ENCODE peak calls at places on chromosomes 13 and 19, in eight cellular contexts. M is transverse colon, A is small intestine, Y is GM23248, S is lung, J is RWPE2, Q is cardiac muscle cell, G is K562. X is an unnamed sample. For H3K4me1 and H3K27me3, the result is how much of the 10 kb centered on the place peaks cover.

GRCh38 chr19:13917888-13918406 is 11.9 kb downstream of the CC2D1A start:
- DNase-seq in Q (no peak), A (no peak), S (no peak), J (no peak), Y (no peak), M (no peak), G (no peak), X (peak)

GRCh38 chr19:45615795-45616708 is 14.0 kb upstream of the GPR4 start:
- DNase-seq in J (peak), S (peak), A (peak), Q (peak), Y (peak), G (peak), M (peak), X (peak)

GRCh38 chr13:106958690-106959089 is 390.8 kb upstream of the ARGLU1 start:
- DNase-seq in A (peak), J (no peak), Q (no peak), G (no peak), S (no peak), Y (no peak), M (no peak), X (no peak)

GRCh38 chr19:19748249-19748938 is 15.5 kb upstream of the ZNF14 start:
- DNase-seq in Q (no peak), M (no peak), J (no peak), Y (no peak), G (no peak), S (peak), A (no peak), X (peak)

GRCh38 chr19:5436101-5436947 is 18.9 kb upstream of the ZNRF4 start:
- DNase-seq in J (no peak), Q (peak), S (no peak), G (peak), Y (peak), M (no peak), A (no peak), X (no peak)

GRCh38 chr19:35346193-35347052 is 1.3 kb upstream of the FFAR1 start:
- DNase-seq in A (no peak), J (no peak), M (peak), Q (no peak), G (no peak), Y (no peak), S (no peak), X (peak)

GRCh38 chr13:69706807-69707206 is 400.8 kb upstream of the ATXN8OS start:
- DNase-seq in Y (no peak), S (no peak), Q (no peak), J (no peak), M (no peak), A (no peak), G (no peak), X (no peak)

GRCh38 chr19:2461751-2462634 is 5.2 kb upstream of the LMNB2 start:
- DNase-seq in J (no peak), M (peak), A (peak), Y (peak), S (peak), G (peak), Q (peak), X (peak)

GRCh38 chr13:110047511-110047910 is 259.4 kb downstream of the COL4A1 start:
- DNase-seq in Q (peak), Y (no peak), J (no peak), A (no peak), S (peak), M (no peak), G (no peak), X (peak)

GRCh38 chr19:27986299-27986698 is 1226.7 kb downstream of the UQCRFS1 start:
- DNase-seq in M (no peak), J (no peak), A (no peak), Y (no peak), S (no peak), Q (no peak), G (no peak), X (no peak)

GRCh38 chr19:33734913-33735312 is 61.8 kb upstream of the KCTD15 start:
- DNase-seq in Q (no peak), J (no peak), G (no peak), M (no peak), S (no peak), Y (no peak), A (no peak), X (no peak)

GRCh38 chr19:56333506-56333905 is 18.9 kb upstream of the ZSCAN5A start:
- DNase-seq in Q (peak), M (peak), J (no peak), Y (peak), S (no peak), G (peak), A (peak), X (peak)

GRCh38 chr13:43572601-43573360 is 214.0 kb downstream of the ENOX1 start:
- DNase-seq in G (no peak), M (no peak), J (no peak), Q (no peak), S (no peak), Y (peak), A (no peak), X (no peak)

GRCh38 chr13:37526710-37527446 is 71.7 kb downstream of the POSTN start:
- DNase-seq in S (no peak), A (no peak), Y (peak), G (no peak), J (no peak), M (no peak), Q (peak), X (no peak)

GRCh38 chr13:51278426-51279130 is 56.4 kb downstream of the FAM124A start:
- DNase-seq in Q (no peak), A (no peak), J (no peak), M (no peak), S (no peak), G (no peak), Y (no peak), X (no peak)

GRCh38 chr13:42991892-42992584 is at the start of gene EPSTI1:
- DNase-seq in M (peak), G (peak), J (peak), S (peak), Y (peak), A (peak), Q (peak), X (peak)

GRCh38 chr13:58598241-58598640 is 966.7 kb downstream of the PCDH17 start:
- DNase-seq in J (no peak), M (no peak), S (no peak), G (no peak), A (no peak), Q (no peak), Y (no peak), X (no peak)

GRCh38 chr13:74464656-74465055 is 330.5 kb upstream of the KLF12 start:
- DNase-seq in S (no peak), Q (no peak), J (no peak), A (no peak), G (no peak), M (no peak), Y (no peak), X (no peak)

GRCh38 chr19:57830071-57830602 is at the start of gene ZNF587B:
- DNase-seq in S (peak), A (peak), Y (peak), J (no peak), G (peak), Q (peak), M (peak), X (peak)

GRCh38 chr13:51999525-51999924 is 11.7 kb downstream of the ATP7B start:
- DNase-seq in Y (peak), M (no peak), Q (peak), J (no peak), S (peak), A (no peak), G (no peak), X (peak)

GRCh38 chr19:47097396-47098217 is 16.0 kb downstream of the ZC3H4 start:
- DNase-seq in S (peak), Y (peak), Q (no peak), M (peak), G (no peak), J (no peak), A (no peak), X (peak)

GRCh38 chr13:73816702-73817101 is 317.5 kb downstream of the KLF12 start:
- DNase-seq in G (no peak), A (no peak), S (no peak), M (no peak), J (no peak), Y (no peak), Q (no peak), X (no peak)

GRCh38 chr19:55672418-55672817 is 2.6 kb upstream of the EPN1 start:
- DNase-seq in Y (peak), A (no peak), G (peak), M (no peak), S (no peak), Q (peak), J (no peak), X (no peak)

GRCh38 chr19:1379961-1380489 is 3.7 kb upstream of the NDUFS7 start:
- DNase-seq in A (no peak), M (no peak), J (no peak), Q (no peak), Y (no peak), S (no peak), G (no peak), X (no peak)

GRCh38 chr19:40279120-40279551 is 6.0 kb downstream of the AKT2 start:
- DNase-seq in S (no peak), A (no peak), J (peak), Y (peak), G (no peak), M (peak), Q (peak), X (no peak)

GRCh38 chr13:59774511-59774911 is 389.2 kb downstream of the DIAPH3 start:
- DNase-seq in Y (peak), M (no peak), J (no peak), G (no peak), Q (peak), A (no peak), S (no peak), X (no peak)

GRCh38 chr19:53424968-53425597 is 6.7 kb upstream of the ZNF761 start:
- DNase-seq in M (peak), J (no peak), Q (peak), Y (peak), G (peak), S (peak), A (peak), X (peak)

GRCh38 chr19:55165952-55166529 is 372 bp downstream of the DNAAF3 start:
- DNase-seq in S (peak), A (peak), Q (peak), Y (peak), J (no peak), G (peak), M (peak), X (peak)

GRCh38 chr13:40026741-40027140 is 371.3 kb downstream of the COG6 start:
- DNase-seq in G (no peak), A (no peak), M (no peak), J (no peak), S (no peak), Q (no peak), Y (no peak), X (no peak)

GRCh38 chr13:102729560-102730275 is 34.9 kb upstream of the METTL21C start:
- DNase-seq in S (no peak), A (peak), J (no peak), G (no peak), Q (peak), M (no peak), Y (peak), X (no peak)

GRCh38 chr19:54477650-54478049 is 4.6 kb upstream of the CDC42EP5 start:
- DNase-seq in A (peak), Q (no peak), J (no peak), Y (no peak), G (peak), M (no peak), S (no peak), X (no peak)

GRCh38 chr13:109720758-109721184 is 65.6 kb downstream of the IRS2 start:
- DNase-seq in A (no peak), S (no peak), M (no peak), G (no peak), J (no peak), Y (no peak), Q (no peak), X (peak)

GRCh38 chr13:97015661-97016350 is 21.5 kb upstream of the OXGR1 start:
- DNase-seq in Q (no peak), A (no peak), M (no peak), J (no peak), Y (peak), S (no peak), G (no peak), X (no peak)

GRCh38 chr19:16896913-16897571 is 8.2 kb downstream of the F2RL3 start:
- DNase-seq in J (peak), Q (peak), A (peak), M (peak), G (peak), Y (peak), S (peak), X (peak)

GRCh38 chr19:45403781-45404556 is 900 bp downstream of the PPP1R13L start:
- DNase-seq in Y (peak), A (peak), G (peak), M (peak), J (no peak), Q (peak), S (peak), X (peak)

GRCh38 chr19:56270676-56271075 is 1.9 kb upstream of the EDDM13 start:
- DNase-seq in M (no peak), J (no peak), A (no peak), G (no peak), Q (no peak), S (peak), Y (peak), X (no peak)

GRCh38 chr13:59568306-59568705 is 595.4 kb downstream of the DIAPH3 start:
- DNase-seq in S (no peak), G (no peak), Y (no peak), Q (peak), J (no peak), M (no peak), A (no peak), X (no peak)

GRCh38 chr19:19543640-19544039 is 5.6 kb downstream of the CILP2 start:
- DNase-seq in Y (no peak), J (peak), G (no peak), M (no peak), S (no peak), A (no peak), Q (no peak), X (no peak)

GRCh38 chr13:26024558-26024957 is 27.3 kb downstream of the SHISA2 start:
- DNase-seq in J (no peak), M (no peak), Y (no peak), Q (peak), A (no peak), S (no peak), G (no peak), X (peak)

GRCh38 chr19:14383556-14383897 is 2.3 kb downstream of the ADGRE5 start:
- DNase-seq in Y (peak), A (no peak), M (peak), J (no peak), S (no peak), G (peak), Q (peak), X (no peak)

GRCh38 chr13:98586400-98587144 is 9.7 kb upstream of the STK24 start:
- DNase-seq in A (no peak), Y (no peak), J (no peak), G (no peak), S (no peak), M (no peak), Q (no peak), X (no peak)

GRCh38 chr13:98598043-98598442 is 21.1 kb upstream of the STK24 start:
- DNase-seq in A (no peak), G (no peak), M (no peak), J (no peak), Q (peak), Y (no peak), S (no peak), X (no peak)

GRCh38 chr13:98595134-98595533 is 18.2 kb upstream of the STK24 start:
- DNase-seq in G (no peak), J (no peak), S (no peak), A (no peak), Q (no peak), M (no peak), Y (no peak), X (no peak)

GRCh38 chr13:98591721-98592352 is 14.9 kb upstream of the STK24 start:
- DNase-seq in J (no peak), A (peak), Y (no peak), M (no peak), G (no peak), S (no peak), Q (no peak), X (no peak)

DNA sequence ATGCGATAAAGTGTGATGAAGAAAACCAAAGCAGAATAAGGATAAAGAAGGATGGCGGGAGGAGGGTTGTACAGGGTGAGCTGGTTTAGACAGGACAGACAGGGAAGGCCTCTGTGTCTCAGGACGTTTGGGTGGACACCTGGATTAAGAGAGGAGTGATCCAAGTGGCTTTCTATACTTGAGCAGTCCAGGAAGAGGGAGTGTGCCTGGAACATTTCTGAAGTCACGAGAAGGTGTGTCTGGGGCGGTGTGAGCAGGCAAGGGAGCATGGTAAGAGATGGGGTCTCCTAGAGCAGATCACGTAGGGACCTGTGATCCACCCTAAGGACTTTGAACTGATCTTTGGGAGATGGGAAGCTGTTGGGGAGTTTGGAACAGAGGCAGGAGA is 15.4 kb upstream of the STK24 start:
- DNase-seq in J (no peak), A (peak), Q (no peak), G (no peak), M (peak), Y (no peak), S (no peak), X (no peak)
- H3K4me1 ChIP-seq in J (under half), A (under half), Q (under half), G (under half), M (under half), Y (under half), S (under half), X (under half)

GRCh38 chr13:48976677-48977625 is 1.2 kb downstream of the FNDC3A start:
- DNase-seq in M (peak), Y (peak), A (peak), Q (no peak), S (no peak), J (peak), G (no peak), X (no peak)
- H3K27me3 ChIP-seq in M (under half), Y (under half), A (under half), Q (under half), S (under half), J (under half), G (under half), X (under half)

GRCh38 chr19:38682872-38683392 is 35.5 kb downstream of the ACTN4 start:
- DNase-seq in M (no peak), A (no peak), J (no peak), G (no peak), Q (no peak), Y (no peak), S (no peak), X (no peak)

GRCh38 chr19:38684862-38685665 is 37.6 kb downstream of the ACTN4 start:
- DNase-seq in Y (no peak), A (no peak), S (no peak), M (no peak), J (no peak), G (no peak), Q (no peak), X (no peak)

GRCh38 chr19:38684078-38684861 is 36.8 kb downstream of the ACTN4 start:
- DNase-seq in A (peak), G (peak), J (peak), Q (peak), Y (peak), M (peak), S (peak), X (peak)

GRCh38 chr19:38682195-38682867 is 34.9 kb downstream of the ACTN4 start:
- DNase-seq in Y (no peak), Q (no peak), J (no peak), S (no peak), G (no peak), A (no peak), M (no peak), X (no peak)

GRCh38 chr19:38683393-38684077 is 36.1 kb downstream of the ACTN4 start:
- DNase-seq in Q (peak), S (peak), G (peak), M (peak), Y (peak), A (peak), J (peak), X (peak)
- H3K4me1 ChIP-seq in Q (under half), S (half or more), G (half or more), M (half or more), Y (half or more), A (under half), J (half or more), X (half or more)

GRCh38 chr13:112077729-112078128 is 10.8 kb downstream of the SOX1 start:
- DNase-seq in M (no peak), Y (no peak), A (no peak), S (no peak), J (no peak), G (no peak), Q (no peak), X (no peak)

GRCh38 chr13:112079696-112080095 is 12.7 kb downstream of the SOX1 start:
- DNase-seq in M (no peak), A (no peak), S (no peak), Y (no peak), Q (peak), J (no peak), G (no peak), X (no peak)

GRCh38 chr13:112078216-112078615 is 11.3 kb downstream of the SOX1 start:
- DNase-seq in A (no peak), J (peak), S (no peak), Y (no peak), M (no peak), G (no peak), Q (no peak), X (no peak)

GRCh38 chr13:112074139-112074710 is 7.3 kb downstream of the SOX1 start:
- DNase-seq in S (no peak), J (no peak), M (no peak), Y (no peak), A (no peak), G (no peak), Q (no peak), X (no peak)

GRCh38 chr13:112078879-112079526 is 12.1 kb downstream of the SOX1 start:
- DNase-seq in A (no peak), M (no peak), J (no peak), G (no peak), S (no peak), Y (no peak), Q (no peak), X (no peak)
- H3K27me3 ChIP-seq in A (under half), M (half or more), J (under half), G (under half), S (under half), Y (under half), Q (half or more), X (under half)

DNA sequence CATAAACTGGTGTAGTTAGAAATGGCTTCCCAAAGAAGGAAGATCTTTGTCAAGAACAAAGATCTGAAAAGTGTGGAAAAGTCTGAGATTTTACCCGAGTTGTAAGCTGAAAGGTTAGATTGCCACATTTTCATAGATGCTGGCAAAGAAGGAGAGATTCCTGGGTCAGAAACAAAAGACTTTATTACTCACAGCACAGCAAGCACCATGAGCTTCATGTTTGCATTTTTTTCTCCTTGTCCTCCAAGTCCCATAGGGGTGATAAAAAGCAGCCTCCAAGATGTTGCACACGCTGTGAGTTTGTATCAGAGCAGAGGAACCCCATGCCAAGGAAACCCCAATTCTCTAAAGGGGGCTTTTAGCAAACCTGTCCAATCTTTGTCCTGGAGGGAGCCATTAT is 29.3 kb downstream of the MZT1 start:
- DNase-seq in G (no peak), Y (peak), S (no peak), A (no peak), J (no peak), M (no peak), Q (no peak), X (no peak)
- H3K4me1 ChIP-seq in G (under half), Y (under half), S (under half), A (under half), J (under half), M (under half), Q (under half), X (under half)

GRCh38 chr13:20191902-20192469 is 752 bp downstream of the GJB2 start:
- DNase-seq in G (no peak), M (peak), S (no peak), A (peak), Y (peak), Q (peak), J (no peak), X (peak)
- H3K27me3 ChIP-seq in G (under half), M (half or more), S (under half), A (under half), Y (under half), Q (half or more), J (under half), X (under half)

DNA sequence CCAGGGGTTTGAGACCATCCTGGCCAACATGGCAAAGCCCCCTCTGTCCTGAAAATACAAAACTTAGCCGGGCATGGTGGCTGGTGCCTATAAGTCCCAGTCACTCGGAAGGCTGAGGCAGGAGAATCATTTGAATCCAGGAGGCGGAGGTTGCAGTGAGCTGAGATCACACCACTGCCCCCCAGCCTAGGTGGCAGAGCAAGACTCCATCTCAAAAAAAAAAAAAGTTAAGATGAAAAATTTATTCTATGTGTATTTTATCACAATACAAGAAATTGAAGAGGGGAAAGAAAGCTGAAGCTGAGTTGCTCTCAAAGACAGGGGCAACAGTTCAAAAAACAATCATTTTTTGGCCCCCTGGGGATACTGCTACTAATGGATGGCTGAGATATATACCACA is 31.1 kb downstream of the INSR start:
- DNase-seq in Y (no peak), J (no peak), M (no peak), A (no peak), G (no peak), Q (no peak), S (no peak), X (no peak)
- H3K4me1 ChIP-seq in Y (under half), J (under half), M (under half), A (under half), G (under half), Q (under half), S (under half), X (half or more)

X was measured in stomach.